ENCODE peak calls at places on chromosomes 3 and 15, in eight cellular contexts. One of them, this sample, is unnamed.

GRCh38 chr3:177753498-177754155 is 556.3 kb upstream of the TBL1XR1 start:
- DNase-seq in heart left ventricle: peak; percentile 86
- DNase-seq in HL-60: no peak
- DNase-seq in esophagus squamous epithelium: no peak
- DNase-seq in sigmoid colon: peak; percentile 81
- DNase-seq in GM12865: no peak
- DNase-seq in epithelial cell of esophagus: peak; percentile 25
- DNase-seq in fibroblast of mammary gland: peak; percentile 40
- DNase-seq in this sample: no peak

GRCh38 chr3:87298111-87298718 is 21.8 kb upstream of the POU1F1 start:
- DNase-seq in HL-60: peak; percentile 6
- DNase-seq in heart left ventricle: no peak
- DNase-seq in GM12865: peak; percentile 34
- DNase-seq in sigmoid colon: no peak
- DNase-seq in esophagus squamous epithelium: no peak
- DNase-seq in epithelial cell of esophagus: peak; percentile 57
- DNase-seq in fibroblast of mammary gland: peak; percentile 45
- DNase-seq in this sample: no peak

GRCh38 chr15:83200162-83200561 is 7.5 kb downstream of the HDGFL3 start:
- DNase-seq in epithelial cell of esophagus: no peak
- DNase-seq in heart left ventricle: no peak
- DNase-seq in sigmoid colon: no peak
- DNase-seq in fibroblast of mammary gland: no peak
- DNase-seq in GM12865: peak; percentile 73
- DNase-seq in esophagus squamous epithelium: no peak
- DNase-seq in HL-60: no peak
- DNase-seq in this sample: no peak

GRCh38 chr3:188323067-188323842 is 169.3 kb downstream of the LPP start:
- DNase-seq in epithelial cell of esophagus: no peak
- DNase-seq in sigmoid colon: no peak
- DNase-seq in esophagus squamous epithelium: no peak
- DNase-seq in heart left ventricle: no peak
- DNase-seq in HL-60: no peak
- DNase-seq in GM12865: peak; percentile 29
- DNase-seq in fibroblast of mammary gland: no peak
- DNase-seq in this sample: no peak

GRCh38 chr3:185688808-185689207 is 102.7 kb downstream of the SENP2 start:
- DNase-seq in heart left ventricle: no peak
- DNase-seq in epithelial cell of esophagus: peak; percentile 99
- DNase-seq in GM12865: no peak
- DNase-seq in esophagus squamous epithelium: no peak
- DNase-seq in sigmoid colon: no peak
- DNase-seq in HL-60: peak; percentile 52
- DNase-seq in fibroblast of mammary gland: peak; percentile 99
- DNase-seq in this sample: peak; percentile 70

GRCh38 chr3:105829229-105829628 is 39.6 kb downstream of the CBLB start:
- DNase-seq in HL-60: no peak
- DNase-seq in sigmoid colon: no peak
- DNase-seq in GM12865: no peak
- DNase-seq in fibroblast of mammary gland: peak; percentile 56
- DNase-seq in esophagus squamous epithelium: no peak
- DNase-seq in heart left ventricle: no peak
- DNase-seq in epithelial cell of esophagus: no peak
- DNase-seq in this sample: no peak

GRCh38 chr3:111070772-111071256 is 802 bp upstream of the NECTIN3 start:
- DNase-seq in HL-60: no peak
- DNase-seq in fibroblast of mammary gland: no peak
- DNase-seq in esophagus squamous epithelium: no peak
- DNase-seq in heart left ventricle: peak; percentile 26
- DNase-seq in sigmoid colon: no peak
- DNase-seq in epithelial cell of esophagus: peak; percentile 62
- DNase-seq in GM12865: no peak
- DNase-seq in this sample: peak; percentile 48

GRCh38 chr15:34780725-34781124 is 14.6 kb downstream of the ACTC1 start:
- DNase-seq in heart left ventricle: no peak
- DNase-seq in GM12865: no peak
- DNase-seq in HL-60: no peak
- DNase-seq in fibroblast of mammary gland: no peak
- DNase-seq in epithelial cell of esophagus: no peak
- DNase-seq in esophagus squamous epithelium: no peak
- DNase-seq in sigmoid colon: no peak
- DNase-seq in this sample: no peak

GRCh38 chr3:5013021-5013906 is 34.0 kb downstream of the BHLHE40 start:
- DNase-seq in GM12865: no peak
- DNase-seq in heart left ventricle: peak; percentile 62
- DNase-seq in HL-60: no peak
- DNase-seq in sigmoid colon: peak; percentile 52
- DNase-seq in epithelial cell of esophagus: peak; percentile 91
- DNase-seq in esophagus squamous epithelium: no peak
- DNase-seq in fibroblast of mammary gland: peak; percentile 38
- DNase-seq in this sample: no peak

GRCh38 chr15:63372753-63373152 is 8.9 kb downstream of the CA12 start:
- DNase-seq in HL-60: no peak
- DNase-seq in sigmoid colon: peak; percentile 46
- DNase-seq in esophagus squamous epithelium: no peak
- DNase-seq in epithelial cell of esophagus: no peak
- DNase-seq in heart left ventricle: no peak
- DNase-seq in GM12865: no peak
- DNase-seq in fibroblast of mammary gland: peak; percentile 94
- DNase-seq in this sample: no peak

GRCh38 chr15:63373330-63373729 is 8.3 kb downstream of the CA12 start:
- DNase-seq in epithelial cell of esophagus: peak; percentile 48
- DNase-seq in fibroblast of mammary gland: no peak
- DNase-seq in heart left ventricle: no peak
- DNase-seq in esophagus squamous epithelium: no peak
- DNase-seq in HL-60: no peak
- DNase-seq in sigmoid colon: no peak
- DNase-seq in GM12865: no peak
- DNase-seq in this sample: no peak

GRCh38 chr15:63373866-63374548 is 7.6 kb downstream of the CA12 start:
- DNase-seq in GM12865: no peak
- DNase-seq in HL-60: no peak
- DNase-seq in fibroblast of mammary gland: no peak
- DNase-seq in heart left ventricle: no peak
- DNase-seq in epithelial cell of esophagus: no peak
- DNase-seq in sigmoid colon: no peak
- DNase-seq in esophagus squamous epithelium: no peak
- DNase-seq in this sample: no peak

GRCh38 chr15:63372018-63372705 is 9.5 kb downstream of the CA12 start:
- DNase-seq in HL-60: peak; percentile 59
- DNase-seq in epithelial cell of esophagus: peak; percentile 98
- DNase-seq in esophagus squamous epithelium: no peak
- DNase-seq in heart left ventricle: no peak
- DNase-seq in GM12865: no peak
- DNase-seq in sigmoid colon: peak; percentile 74
- DNase-seq in fibroblast of mammary gland: peak; percentile 99
- DNase-seq in this sample: peak; percentile 65

DNA sequence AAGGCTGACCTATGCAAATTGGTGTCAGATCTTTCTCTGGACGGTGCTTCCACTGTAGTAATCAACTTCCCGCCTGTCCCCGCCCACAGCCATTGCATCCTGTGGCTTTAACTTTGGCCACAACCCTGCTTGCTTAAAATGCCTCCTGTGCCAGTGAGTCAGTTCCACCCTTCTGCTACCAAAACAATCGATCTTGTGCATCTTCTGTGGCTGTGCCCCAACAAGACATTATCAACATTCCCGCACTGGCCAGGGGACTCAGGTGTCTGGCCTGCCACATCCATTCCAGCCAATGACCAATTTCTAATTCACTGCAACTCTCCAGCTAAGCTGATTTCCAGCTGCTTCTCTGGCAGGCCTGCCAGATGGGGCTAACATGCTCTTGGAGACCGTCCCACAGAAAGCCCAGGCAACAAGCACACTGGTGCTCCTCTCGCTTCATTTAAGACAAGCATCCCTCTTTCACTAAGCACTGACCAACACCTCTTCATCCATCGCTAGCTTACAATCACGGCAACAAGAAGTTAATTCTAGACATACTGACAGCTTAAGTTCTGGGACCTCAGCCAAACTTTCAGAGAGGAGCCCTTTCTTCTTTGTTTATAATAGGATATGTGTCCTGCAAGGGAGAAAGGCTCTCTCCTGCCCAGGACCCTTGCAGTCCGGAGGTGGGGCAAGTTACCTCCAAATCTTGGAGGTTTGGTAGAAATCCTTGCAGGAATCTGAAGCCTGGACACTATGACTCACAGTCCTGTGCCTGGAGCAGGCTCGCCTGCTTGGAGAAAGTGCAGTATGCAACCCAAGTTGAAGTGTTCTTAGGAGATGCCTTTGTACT is 6.7 kb downstream of the CA12 start:
- DNase-seq in epithelial cell of esophagus: peak; percentile 71
- DNase-seq in esophagus squamous epithelium: no peak
- DNase-seq in heart left ventricle: no peak
- DNase-seq in fibroblast of mammary gland: peak; percentile 83
- DNase-seq in GM12865: no peak
- DNase-seq in HL-60: no peak
- DNase-seq in sigmoid colon: no peak
- DNase-seq in this sample: peak; percentile 95
- H3K4me3 ChIP-seq in epithelial cell of esophagus: no peak overlapping the region
- H3K4me3 ChIP-seq in esophagus squamous epithelium: no peak overlapping the region
- H3K4me3 ChIP-seq in heart left ventricle: no peak overlapping the region
- H3K4me3 ChIP-seq in fibroblast of mammary gland: no peak overlapping the region
- H3K4me3 ChIP-seq in GM12865: no peak overlapping the region
- H3K4me3 ChIP-seq in HL-60: no peak overlapping the region
- H3K4me3 ChIP-seq in sigmoid colon: no peak overlapping the region
- H3K4me3 ChIP-seq in this sample: no peak overlapping the region

GRCh38 chr3:109224333-109224732 is 87.8 kb downstream of the C3orf85 start:
- DNase-seq in sigmoid colon: no peak
- DNase-seq in fibroblast of mammary gland: no peak
- DNase-seq in heart left ventricle: no peak
- DNase-seq in esophagus squamous epithelium: no peak
- DNase-seq in HL-60: no peak
- DNase-seq in GM12865: no peak
- DNase-seq in epithelial cell of esophagus: peak; percentile 4
- DNase-seq in this sample: no peak
- TF ChIP-seq CTCF in sigmoid colon: no peak
- TF ChIP-seq CTCF in fibroblast of mammary gland: no peak
- TF ChIP-seq CTCF in heart left ventricle: no peak
- TF ChIP-seq CTCF in esophagus squamous epithelium: no peak
- TF ChIP-seq CTCF in HL-60: peak; percentile 6
- TF ChIP-seq CTCF in GM12865: peak; percentile 19
- TF ChIP-seq CTCF in epithelial cell of esophagus: no peak
- TF ChIP-seq CTCF in this sample: peak; percentile 45

GRCh38 chr15:78343431-78343830 is 3.3 kb downstream of the CRABP1 start:
- DNase-seq in esophagus squamous epithelium: no peak
- DNase-seq in epithelial cell of esophagus: no peak
- DNase-seq in HL-60: no peak
- DNase-seq in sigmoid colon: no peak
- DNase-seq in fibroblast of mammary gland: no peak
- DNase-seq in GM12865: no peak
- DNase-seq in heart left ventricle: no peak
- DNase-seq in this sample: no peak

GRCh38 chr15:78339559-78339958 is 594 bp upstream of the CRABP1 start:
- DNase-seq in epithelial cell of esophagus: no peak
- DNase-seq in esophagus squamous epithelium: no peak
- DNase-seq in sigmoid colon: no peak
- DNase-seq in HL-60: no peak
- DNase-seq in fibroblast of mammary gland: no peak
- DNase-seq in GM12865: no peak
- DNase-seq in heart left ventricle: no peak
- DNase-seq in this sample: no peak

GRCh38 chr15:78338756-78339155 is 1.4 kb upstream of the CRABP1 start:
- DNase-seq in GM12865: no peak
- DNase-seq in fibroblast of mammary gland: no peak
- DNase-seq in HL-60: no peak
- DNase-seq in heart left ventricle: no peak
- DNase-seq in sigmoid colon: no peak
- DNase-seq in esophagus squamous epithelium: no peak
- DNase-seq in epithelial cell of esophagus: no peak
- DNase-seq in this sample: no peak

GRCh38 chr15:78340243-78341056 is at the start of gene CRABP1:
- DNase-seq in epithelial cell of esophagus: peak; percentile 34
- DNase-seq in heart left ventricle: no peak
- DNase-seq in esophagus squamous epithelium: no peak
- DNase-seq in sigmoid colon: no peak
- DNase-seq in GM12865: no peak
- DNase-seq in fibroblast of mammary gland: no peak
- DNase-seq in HL-60: no peak
- DNase-seq in this sample: no peak

DNA sequence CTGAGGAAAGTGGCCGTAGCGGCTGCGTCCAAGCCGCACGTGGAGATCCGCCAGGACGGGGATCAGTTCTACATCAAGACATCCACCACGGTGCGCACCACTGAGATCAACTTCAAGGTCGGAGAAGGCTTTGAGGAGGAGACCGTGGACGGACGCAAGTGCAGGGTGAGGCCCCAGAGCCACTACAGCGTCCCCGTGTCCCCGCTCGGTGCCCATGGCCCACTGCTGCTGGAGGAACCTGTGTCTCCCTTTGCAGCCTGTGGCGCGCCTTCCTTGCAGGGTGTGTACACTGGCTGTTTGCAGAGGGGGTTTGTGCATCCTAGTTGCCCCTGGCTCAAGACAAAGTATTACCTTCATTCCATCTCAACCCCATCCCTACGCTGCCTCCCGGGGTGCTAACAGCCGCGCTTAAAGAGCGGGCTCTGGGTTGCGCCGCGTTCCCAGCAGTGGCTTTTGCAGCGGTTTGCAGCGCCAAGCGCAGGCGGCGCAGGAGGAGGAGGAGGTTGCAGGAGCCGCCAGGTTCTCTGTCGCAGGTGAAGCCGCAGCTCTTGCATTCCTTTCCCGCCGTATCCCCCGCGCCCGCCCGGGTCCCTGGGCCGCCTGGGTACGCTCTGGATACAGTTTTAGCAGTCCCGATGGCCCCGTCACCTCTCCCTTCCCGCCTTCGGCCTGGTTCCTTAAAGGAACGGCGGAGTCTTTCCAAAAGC is 1.1 kb downstream of the CRABP1 start:
- DNase-seq in HL-60: no peak
- DNase-seq in epithelial cell of esophagus: peak; percentile 36
- DNase-seq in heart left ventricle: no peak
- DNase-seq in fibroblast of mammary gland: no peak
- DNase-seq in GM12865: no peak
- DNase-seq in sigmoid colon: no peak
- DNase-seq in esophagus squamous epithelium: no peak
- DNase-seq in this sample: no peak
- H3K4me3 ChIP-seq in HL-60: no peak overlapping the region
- H3K4me3 ChIP-seq in epithelial cell of esophagus: no peak overlapping the region
- H3K4me3 ChIP-seq in heart left ventricle: no peak overlapping the region
- H3K4me3 ChIP-seq in fibroblast of mammary gland: no peak overlapping the region
- H3K4me3 ChIP-seq in GM12865: no peak overlapping the region
- H3K4me3 ChIP-seq in sigmoid colon: no peak overlapping the region
- H3K4me3 ChIP-seq in esophagus squamous epithelium: no peak overlapping the region
- H3K4me3 ChIP-seq in this sample: no peak overlapping the region

GRCh38 chr3:3675801-3676200 is 123.4 kb upstream of the LRRN1 start:
- DNase-seq in HL-60: no peak
- DNase-seq in fibroblast of mammary gland: no peak
- DNase-seq in sigmoid colon: no peak
- DNase-seq in heart left ventricle: peak; percentile 36
- DNase-seq in GM12865: no peak
- DNase-seq in epithelial cell of esophagus: no peak
- DNase-seq in esophagus squamous epithelium: no peak
- DNase-seq in this sample: no peak

DNA sequence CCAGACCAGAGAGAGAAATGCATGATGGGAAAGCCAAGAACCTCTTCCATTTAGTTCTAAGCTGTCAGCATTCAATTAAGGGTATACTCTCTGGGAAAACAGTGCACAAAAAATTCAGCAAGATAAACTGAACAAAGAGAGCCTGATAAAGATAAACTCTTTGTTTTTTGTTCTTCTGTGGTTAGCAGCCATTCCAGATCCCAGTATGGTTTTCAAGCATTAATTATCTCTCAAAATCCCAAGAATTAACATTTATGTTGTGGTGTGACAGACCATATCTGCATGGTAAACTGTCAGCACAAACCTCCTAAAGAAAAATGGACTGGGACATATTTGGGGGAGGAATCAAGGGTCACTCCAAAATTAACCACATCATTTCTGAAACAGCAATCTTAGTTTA is 124.0 kb upstream of the LRRN1 start:
- DNase-seq in HL-60: no peak
- DNase-seq in esophagus squamous epithelium: no peak
- DNase-seq in epithelial cell of esophagus: no peak
- DNase-seq in sigmoid colon: no peak
- DNase-seq in heart left ventricle: no peak
- DNase-seq in fibroblast of mammary gland: no peak
- DNase-seq in GM12865: no peak
- DNase-seq in this sample: no peak
- TF ChIP-seq CTCF in HL-60: no peak
- TF ChIP-seq CTCF in esophagus squamous epithelium: no peak
- TF ChIP-seq CTCF in epithelial cell of esophagus: no peak
- TF ChIP-seq CTCF in sigmoid colon: no peak
- TF ChIP-seq CTCF in heart left ventricle: no peak
- TF ChIP-seq CTCF in fibroblast of mammary gland: no peak
- TF ChIP-seq CTCF in GM12865: no peak
- TF ChIP-seq CTCF in this sample: no peak

This sample was measured in retinal pigment epithelial cell.